ENCODE peak calls at places on chromosomes 6 and 20, in nine cellular contexts. One of them, this sample, is unnamed.

GRCh38 chr6:56690519-56691200 is 48.0 kb upstream of the DST start:
- DNase-seq in IMR-90: peak
- DNase-seq in lower leg skin: no peak
- DNase-seq in NB4: peak
- DNase-seq in right lobe of liver: no peak
- DNase-seq in body of pancreas: no peak
- DNase-seq in prostate gland: no peak
- DNase-seq in ovary: no peak
- DNase-seq in A549: no peak
- DNase-seq in this sample: no peak

GRCh38 chr6:11536795-11537194 is 754 bp upstream of the TMEM170B start:
- DNase-seq in NB4: peak
- DNase-seq in prostate gland: no peak
- DNase-seq in right lobe of liver: no peak
- DNase-seq in ovary: peak
- DNase-seq in A549: no peak
- DNase-seq in lower leg skin: no peak
- DNase-seq in body of pancreas: peak
- DNase-seq in IMR-90: no peak
- DNase-seq in this sample: peak

GRCh38 chr6:144294016-144294415 is 8.9 kb downstream of the UTRN start:
- DNase-seq in body of pancreas: no peak
- DNase-seq in NB4: no peak
- DNase-seq in right lobe of liver: no peak
- DNase-seq in A549: no peak
- DNase-seq in ovary: no peak
- DNase-seq in IMR-90: peak
- DNase-seq in prostate gland: no peak
- DNase-seq in lower leg skin: no peak
- DNase-seq in this sample: no peak

GRCh38 chr20:53890434-53891305 is 179.7 kb downstream of the BCAS1 start:
- DNase-seq in IMR-90: no peak
- DNase-seq in right lobe of liver: no peak
- DNase-seq in lower leg skin: no peak
- DNase-seq in A549: no peak
- DNase-seq in prostate gland: no peak
- DNase-seq in NB4: no peak
- DNase-seq in body of pancreas: no peak
- DNase-seq in ovary: no peak
- DNase-seq in this sample: no peak

GRCh38 chr6:89015971-89016370 is 52.6 kb upstream of the RNGTT start:
- DNase-seq in right lobe of liver: no peak
- DNase-seq in A549: no peak
- DNase-seq in IMR-90: no peak
- DNase-seq in NB4: no peak
- DNase-seq in lower leg skin: no peak
- DNase-seq in body of pancreas: no peak
- DNase-seq in prostate gland: no peak
- DNase-seq in ovary: no peak
- DNase-seq in this sample: no peak

GRCh38 chr6:143457563-143458359 is 7.2 kb downstream of the PEX3 start:
- DNase-seq in right lobe of liver: no peak
- DNase-seq in NB4: no peak
- DNase-seq in body of pancreas: peak
- DNase-seq in A549: no peak
- DNase-seq in lower leg skin: no peak
- DNase-seq in ovary: no peak
- DNase-seq in IMR-90: peak
- DNase-seq in prostate gland: no peak
- DNase-seq in this sample: no peak

GRCh38 chr20:2133318-2134183 is 31.9 kb downstream of the STK35 start:
- DNase-seq in prostate gland: no peak
- DNase-seq in NB4: peak
- DNase-seq in right lobe of liver: no peak
- DNase-seq in body of pancreas: peak
- DNase-seq in ovary: no peak
- DNase-seq in IMR-90: peak
- DNase-seq in A549: peak
- DNase-seq in lower leg skin: peak
- DNase-seq in this sample: no peak

GRCh38 chr6:124433369-124434064 is 528.7 kb upstream of the RNF217 start:
- DNase-seq in NB4: no peak
- DNase-seq in ovary: no peak
- DNase-seq in A549: no peak
- DNase-seq in body of pancreas: no peak
- DNase-seq in lower leg skin: no peak
- DNase-seq in right lobe of liver: no peak
- DNase-seq in IMR-90: no peak
- DNase-seq in prostate gland: no peak
- DNase-seq in this sample: no peak

GRCh38 chr6:133241088-133241900 is at the start of gene EYA4:
- DNase-seq in IMR-90: peak
- DNase-seq in right lobe of liver: no peak
- DNase-seq in ovary: peak
- DNase-seq in prostate gland: no peak
- DNase-seq in lower leg skin: no peak
- DNase-seq in A549: peak
- DNase-seq in NB4: no peak
- DNase-seq in body of pancreas: no peak
- DNase-seq in this sample: no peak

GRCh38 chr6:133243723-133244122 is 2.6 kb downstream of the EYA4 start:
- DNase-seq in right lobe of liver: no peak
- DNase-seq in body of pancreas: no peak
- DNase-seq in ovary: no peak
- DNase-seq in A549: no peak
- DNase-seq in lower leg skin: no peak
- DNase-seq in IMR-90: no peak
- DNase-seq in NB4: no peak
- DNase-seq in prostate gland: no peak
- DNase-seq in this sample: no peak

GRCh38 chr6:133244502-133244901 is 3.3 kb downstream of the EYA4 start:
- DNase-seq in A549: no peak
- DNase-seq in body of pancreas: no peak
- DNase-seq in right lobe of liver: no peak
- DNase-seq in NB4: no peak
- DNase-seq in lower leg skin: no peak
- DNase-seq in ovary: no peak
- DNase-seq in prostate gland: no peak
- DNase-seq in IMR-90: no peak
- DNase-seq in this sample: no peak

GRCh38 chr6:133241901-133242760 is 974 bp downstream of the EYA4 start:
- DNase-seq in lower leg skin: no peak
- DNase-seq in right lobe of liver: no peak
- DNase-seq in A549: no peak
- DNase-seq in IMR-90: peak
- DNase-seq in ovary: peak
- DNase-seq in prostate gland: no peak
- DNase-seq in NB4: no peak
- DNase-seq in body of pancreas: no peak
- DNase-seq in this sample: no peak

DNA sequence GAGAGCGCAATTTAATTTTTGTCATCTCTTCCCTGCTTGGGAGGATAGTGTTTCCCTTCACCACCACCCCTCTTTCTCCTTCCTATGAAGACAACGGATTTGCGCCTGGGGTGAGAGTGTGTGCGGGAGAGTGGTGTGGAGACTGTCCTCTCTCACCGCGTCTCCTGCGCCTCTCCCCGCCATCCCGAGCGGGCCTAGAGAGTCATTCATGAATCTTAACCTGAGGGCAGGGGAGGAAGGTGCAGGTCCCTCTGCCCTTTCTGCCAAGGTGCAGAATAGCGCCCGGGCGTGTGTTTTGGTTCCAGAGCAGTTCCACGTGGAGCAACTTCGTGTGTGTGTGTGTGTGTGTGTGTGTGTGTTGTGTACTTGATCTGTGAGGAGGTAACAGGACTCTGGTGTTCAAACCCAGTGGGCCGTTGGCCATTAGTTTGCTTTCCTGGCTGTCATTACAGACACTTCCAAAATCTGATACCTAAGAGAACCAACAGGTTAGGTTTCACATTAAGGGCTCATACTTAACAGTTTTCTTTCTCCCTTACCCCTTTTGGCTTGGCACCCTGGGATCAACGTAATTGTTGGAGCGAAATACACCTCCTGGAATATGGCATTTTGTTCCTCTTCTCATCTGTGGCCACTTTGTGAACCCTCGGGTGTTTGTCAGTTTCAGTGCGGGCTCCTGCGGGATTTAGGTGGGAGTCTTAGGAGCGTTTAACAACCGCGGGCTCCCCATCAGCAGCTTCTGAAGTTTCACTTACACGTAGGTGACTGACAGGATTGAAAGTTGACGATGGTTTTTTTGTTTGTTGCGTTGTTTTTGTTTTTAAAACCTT is 1.8 kb downstream of the EYA4 start:
- DNase-seq in NB4: no peak
- DNase-seq in IMR-90: peak
- DNase-seq in body of pancreas: no peak
- DNase-seq in A549: no peak
- DNase-seq in prostate gland: no peak
- DNase-seq in ovary: no peak
- DNase-seq in right lobe of liver: no peak
- DNase-seq in lower leg skin: no peak
- DNase-seq in this sample: no peak
- TF ChIP-seq POLR2A in NB4: no peak
- TF ChIP-seq POLR2A in IMR-90: no peak
- TF ChIP-seq POLR2A in body of pancreas: no peak
- TF ChIP-seq POLR2A in A549: no peak
- TF ChIP-seq POLR2A in prostate gland: no peak
- TF ChIP-seq POLR2A in ovary: no peak
- TF ChIP-seq POLR2A in right lobe of liver: no peak
- TF ChIP-seq POLR2A in lower leg skin: no peak
- TF ChIP-seq POLR2A in this sample: no peak

GRCh38 chr6:155314773-155315515 is 660 bp upstream of the TFB1M start:
- DNase-seq in IMR-90: peak
- DNase-seq in right lobe of liver: peak
- DNase-seq in ovary: no peak
- DNase-seq in A549: peak
- DNase-seq in body of pancreas: peak
- DNase-seq in NB4: peak
- DNase-seq in prostate gland: no peak
- DNase-seq in lower leg skin: peak
- DNase-seq in this sample: peak

GRCh38 chr6:155313602-155314091 is 637 bp downstream of the TFB1M start:
- DNase-seq in prostate gland: no peak
- DNase-seq in ovary: no peak
- DNase-seq in NB4: peak
- DNase-seq in body of pancreas: no peak
- DNase-seq in IMR-90: no peak
- DNase-seq in A549: peak
- DNase-seq in right lobe of liver: no peak
- DNase-seq in lower leg skin: no peak
- DNase-seq in this sample: peak

GRCh38 chr6:155315516-155315871 is 1.2 kb upstream of the TFB1M start:
- DNase-seq in NB4: peak
- DNase-seq in body of pancreas: no peak
- DNase-seq in right lobe of liver: no peak
- DNase-seq in IMR-90: no peak
- DNase-seq in ovary: no peak
- DNase-seq in lower leg skin: no peak
- DNase-seq in A549: no peak
- DNase-seq in prostate gland: no peak
- DNase-seq in this sample: peak

GRCh38 chr6:155316419-155316818 is 2.1 kb upstream of the TFB1M start:
- DNase-seq in body of pancreas: no peak
- DNase-seq in lower leg skin: no peak
- DNase-seq in IMR-90: no peak
- DNase-seq in A549: no peak
- DNase-seq in NB4: no peak
- DNase-seq in prostate gland: no peak
- DNase-seq in right lobe of liver: no peak
- DNase-seq in ovary: no peak
- DNase-seq in this sample: no peak

GRCh38 chr6:155314092-155314772 is at the start of gene TFB1M:
- DNase-seq in prostate gland: peak
- DNase-seq in A549: peak
- DNase-seq in ovary: peak
- DNase-seq in body of pancreas: peak
- DNase-seq in IMR-90: peak
- DNase-seq in right lobe of liver: peak
- DNase-seq in lower leg skin: peak
- DNase-seq in NB4: peak
- DNase-seq in this sample: peak
- TF ChIP-seq POLR2A in prostate gland: peak
- TF ChIP-seq POLR2A in A549: peak
- TF ChIP-seq POLR2A in ovary: peak
- TF ChIP-seq POLR2A in body of pancreas: peak
- TF ChIP-seq POLR2A in IMR-90: peak
- TF ChIP-seq POLR2A in right lobe of liver: peak
- TF ChIP-seq POLR2A in lower leg skin: no peak
- TF ChIP-seq POLR2A in NB4: peak
- TF ChIP-seq POLR2A in this sample: peak

DNA sequence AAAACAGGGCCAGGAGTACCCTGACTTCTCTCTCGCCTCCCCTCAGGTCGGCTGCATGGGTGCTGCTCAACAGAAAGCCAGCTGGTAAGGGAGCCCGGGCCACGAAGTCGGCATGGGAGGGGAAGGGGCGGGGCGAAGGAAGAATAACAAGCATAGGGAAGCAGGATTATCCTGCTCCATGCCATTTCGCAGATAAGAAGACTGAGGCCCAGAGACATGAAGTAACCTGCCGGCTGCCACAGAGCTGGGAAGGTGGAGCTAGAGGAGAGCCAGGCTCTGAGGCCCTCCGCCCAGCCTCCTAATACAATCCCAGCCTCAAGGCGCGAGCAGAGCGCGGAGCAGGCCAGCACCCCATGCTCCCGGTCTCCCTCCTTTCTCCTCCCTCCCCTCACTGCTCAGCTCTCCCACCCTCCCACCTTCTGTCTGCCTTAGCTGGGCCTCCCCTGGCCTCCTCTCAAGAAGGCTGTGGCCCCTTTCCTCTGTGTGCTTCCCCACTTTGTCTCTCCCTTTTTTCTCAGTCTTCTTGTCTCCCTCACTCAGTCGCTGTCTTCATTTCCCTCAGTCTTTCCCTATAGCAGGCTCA is 13.2 kb upstream of the HMGA1 start:
- DNase-seq in body of pancreas: no peak
- DNase-seq in prostate gland: no peak
- DNase-seq in lower leg skin: no peak
- DNase-seq in right lobe of liver: no peak
- DNase-seq in IMR-90: no peak
- DNase-seq in ovary: peak
- DNase-seq in NB4: no peak
- DNase-seq in A549: no peak
- DNase-seq in this sample: no peak
- TF ChIP-seq POLR2A in body of pancreas: no peak
- TF ChIP-seq POLR2A in prostate gland: no peak
- TF ChIP-seq POLR2A in lower leg skin: no peak
- TF ChIP-seq POLR2A in right lobe of liver: no peak
- TF ChIP-seq POLR2A in IMR-90: no peak
- TF ChIP-seq POLR2A in ovary: no peak
- TF ChIP-seq POLR2A in NB4: no peak
- TF ChIP-seq POLR2A in A549: no peak
- TF ChIP-seq POLR2A in this sample: no peak

GRCh38 chr6:3208096-3208774 is 19.2 kb downstream of the TUBB2B start:
- DNase-seq in lower leg skin: peak
- DNase-seq in A549: no peak
- DNase-seq in right lobe of liver: no peak
- DNase-seq in body of pancreas: no peak
- DNase-seq in IMR-90: peak
- DNase-seq in prostate gland: no peak
- DNase-seq in ovary: no peak
- DNase-seq in NB4: no peak
- DNase-seq in this sample: no peak

GRCh38 chr6:3211681-3212080 is 15.8 kb downstream of the TUBB2B start:
- DNase-seq in body of pancreas: peak
- DNase-seq in lower leg skin: no peak
- DNase-seq in prostate gland: no peak
- DNase-seq in right lobe of liver: no peak
- DNase-seq in A549: no peak
- DNase-seq in IMR-90: no peak
- DNase-seq in NB4: no peak
- DNase-seq in ovary: no peak
- DNase-seq in this sample: no peak

GRCh38 chr6:3208775-3209113 is 18.7 kb downstream of the TUBB2B start:
- DNase-seq in right lobe of liver: no peak
- DNase-seq in body of pancreas: no peak
- DNase-seq in NB4: no peak
- DNase-seq in ovary: no peak
- DNase-seq in prostate gland: no peak
- DNase-seq in A549: no peak
- DNase-seq in IMR-90: no peak
- DNase-seq in lower leg skin: no peak
- DNase-seq in this sample: no peak

GRCh38 chr6:3210024-3210610 is 17.3 kb downstream of the TUBB2B start:
- DNase-seq in body of pancreas: no peak
- DNase-seq in prostate gland: no peak
- DNase-seq in ovary: no peak
- DNase-seq in IMR-90: peak
- DNase-seq in lower leg skin: no peak
- DNase-seq in right lobe of liver: no peak
- DNase-seq in A549: no peak
- DNase-seq in NB4: no peak
- DNase-seq in this sample: no peak

GRCh38 chr6:3209114-3210023 is 18.1 kb downstream of the TUBB2B start:
- DNase-seq in lower leg skin: peak
- DNase-seq in ovary: no peak
- DNase-seq in IMR-90: peak
- DNase-seq in body of pancreas: no peak
- DNase-seq in A549: peak
- DNase-seq in right lobe of liver: no peak
- DNase-seq in prostate gland: no peak
- DNase-seq in NB4: peak
- DNase-seq in this sample: peak
- TF ChIP-seq POLR2A in lower leg skin: no peak
- TF ChIP-seq POLR2A in ovary: no peak
- TF ChIP-seq POLR2A in IMR-90: peak
- TF ChIP-seq POLR2A in body of pancreas: no peak
- TF ChIP-seq POLR2A in A549: no peak
- TF ChIP-seq POLR2A in right lobe of liver: no peak
- TF ChIP-seq POLR2A in prostate gland: no peak
- TF ChIP-seq POLR2A in NB4: no peak
- TF ChIP-seq POLR2A in this sample: no peak

This sample was measured in erythroblast.